ENCODE peak calls at places on chromosomes 5 and 9, in ten cellular contexts. Y is B cell, S is aorta, H is chondrocyte, C is RPMI7951, I is kidney tubule cell, J is NCI-H1092 treated with DMSO at 0.1 percent for 48 hours, G is SJSA1, A is COR-L47, F is foreskin fibroblast. M is an unnamed sample.

GRCh38 chr5:121105921-121106320 is 641.8 kb downstream of the PRR16 start:
- DNase-seq in A (no peak), J (no peak), G (no peak), I (no peak), S (no peak), Y (no peak), H (no peak), C (no peak), F (no peak), M (no peak)

GRCh38 chr9:91710148-91710547 is 239.9 kb downstream of the ROR2 start:
- DNase-seq in A (no peak), J (no peak), I (no peak), H (no peak), G (no peak), S (no peak), F (no peak), C (no peak), Y (peak; percentile 36), M (no peak)

GRCh38 chr9:79945495-79945894 is 373.7 kb downstream of the TLE4 start:
- DNase-seq in A (no peak), J (no peak), Y (no peak), F (peak; percentile 2), H (no peak), I (no peak), S (no peak), C (no peak), G (no peak), M (no peak)

GRCh38 chr5:30676223-30676840 is 517.2 kb upstream of the CDH6 start:
- DNase-seq in J (no peak), F (no peak), Y (no peak), C (no peak), S (no peak), H (no peak), A (no peak), I (no peak), G (no peak), M (no peak)

GRCh38 chr5:16430349-16431089 is 35.1 kb downstream of the ZNF622 start:
- DNase-seq in G (no peak), Y (no peak), S (no peak), J (no peak), A (no peak), I (no peak), F (no peak), C (no peak), H (no peak), M (no peak)

GRCh38 chr5:41083306-41083705 is 12.2 kb upstream of the MROH2B start:
- DNase-seq in H (no peak), S (no peak), A (no peak), C (no peak), I (no peak), J (no peak), Y (no peak), F (no peak), G (peak; percentile 48), M (no peak)

GRCh38 chr9:73683862-73684591 is 532.4 kb downstream of the ANXA1 start:
- DNase-seq in J (peak; percentile 55), F (peak; percentile 15), Y (no peak), H (no peak), I (peak; percentile 65), G (peak; percentile 21), A (peak; percentile 34), C (no peak), S (no peak), M (no peak)

GRCh38 chr9:70232476-70232875 is 26.3 kb upstream of the SMC5 start:
- DNase-seq in F (no peak), G (no peak), A (no peak), S (no peak), I (no peak), Y (no peak), C (no peak), J (no peak), H (no peak), M (no peak)

GRCh38 chr9:107170801-107171200 is 112.3 kb upstream of the RAD23B start:
- DNase-seq in Y (no peak), A (no peak), G (no peak), C (peak; percentile 39), I (no peak), H (no peak), J (no peak), F (no peak), S (no peak), M (no peak)

GRCh38 chr9:131620764-131621520 is 75.6 kb downstream of the PRRT1B start:
- DNase-seq in F (no peak), C (no peak), I (no peak), A (no peak), J (no peak), Y (no peak), H (peak; percentile 33), S (no peak), G (no peak), M (no peak)

GRCh38 chr5:62506659-62507460 is 71.8 kb upstream of the LRRC70 start:
- DNase-seq in S (no peak), G (no peak), F (peak; percentile 3), C (peak; percentile 27), I (peak; percentile 37), Y (no peak), J (no peak), H (no peak), A (no peak), M (no peak)

GRCh38 chr9:120625222-120625621 is 45.3 kb upstream of the CDK5RAP2 start:
- DNase-seq in Y (no peak), A (no peak), H (no peak), J (no peak), G (no peak), C (peak; percentile 31), F (no peak), S (no peak), I (no peak), M (no peak)

GRCh38 chr5:135238622-135239460 is 160.2 kb downstream of the MACROH2A1 start:
- DNase-seq in F (no peak), J (no peak), Y (no peak), H (peak; percentile 74), I (peak; percentile 67), G (no peak), A (no peak), C (no peak), S (no peak), M (no peak)

GRCh38 chr5:115375922-115376321 is 79.5 kb upstream of the CCDC112 start:
- DNase-seq in S (no peak), J (no peak), I (no peak), Y (no peak), A (no peak), G (no peak), C (peak; percentile 45), F (peak; percentile 42), H (no peak), M (no peak)

GRCh38 chr9:134318481-134318891 is 7.8 kb upstream of the RXRA start:
- DNase-seq in I (no peak), S (peak; percentile 62), G (no peak), H (peak; percentile 75), J (no peak), Y (no peak), C (no peak), A (no peak), F (no peak), M (no peak)

GRCh38 chr5:116495786-116496185 is 78.8 kb downstream of the SEMA6A start:
- DNase-seq in F (no peak), C (no peak), S (no peak), I (no peak), J (peak; percentile 8), G (no peak), H (peak; percentile 40), Y (no peak), A (no peak), M (no peak)